ENCODE peak calls at places on chromosomes 7 and 10, in six cellular contexts. F is right atrium auricular region; N is Caki2; P is CD8-positive, alpha-beta memory T cell; Q is AML-193; D is tibial nerve. H is an unnamed sample.

GRCh38 chr7:37448057-37448636 is 517 bp downstream of the ELMO1 start:
- DNase-seq in D (no peak), N (no peak), Q (no peak), P (no peak), F (no peak), H (no peak)

GRCh38 chr7:131633342-131633843 is 77.0 kb upstream of the PODXL start:
- DNase-seq in N (no peak), D (no peak), F (peak), Q (no peak), P (no peak), H (no peak)

GRCh38 chr7:26397786-26398435 is 106.2 kb downstream of the SNX10 start:
- DNase-seq in Q (peak), F (no peak), N (no peak), P (no peak), D (no peak), H (peak)

GRCh38 chr7:117637937-117638336 is 158.1 kb downstream of the CFTR start:
- DNase-seq in F (no peak), N (no peak), P (no peak), Q (no peak), D (no peak), H (no peak)

GRCh38 chr7:37912756-37913155 is 3.9 kb downstream of the SFRP4 start:
- DNase-seq in N (no peak), P (no peak), Q (no peak), F (no peak), D (no peak), H (no peak)

GRCh38 chr7:30934225-30934624 is 22.6 kb downstream of the AQP1 start:
- DNase-seq in D (no peak), Q (no peak), F (no peak), N (no peak), P (no peak), H (no peak)

GRCh38 chr10:75939541-75939940 is 508.1 kb downstream of the LRMDA start:
- DNase-seq in D (no peak), N (no peak), P (no peak), Q (no peak), F (no peak), H (no peak)

GRCh38 chr7:18400726-18401125 is 94.8 kb upstream of the HDAC9 start:
- DNase-seq in P (no peak), N (no peak), F (no peak), Q (no peak), D (no peak), H (no peak)

GRCh38 chr10:83427101-83427500 is 712.2 kb upstream of the GHITM start:
- DNase-seq in N (no peak), P (no peak), Q (no peak), F (no peak), D (no peak), H (no peak)

GRCh38 chr7:116213361-116214155 is 3.2 kb downstream of the TES start:
- DNase-seq in Q (no peak), P (no peak), N (no peak), F (no peak), D (no peak), H (no peak)

GRCh38 chr7:24995466-24995865 is 15.5 kb upstream of the OSBPL3 start:
- DNase-seq in N (no peak), F (no peak), P (no peak), D (no peak), Q (no peak), H (no peak)

GRCh38 chr10:72379776-72380175 is 25.1 kb upstream of the DNAJB12 start:
- DNase-seq in Q (no peak), D (no peak), P (no peak), F (no peak), N (no peak), H (no peak)

GRCh38 chr10:124095096-124095495 is 1.7 kb upstream of the CHST15 start:
- DNase-seq in F (no peak), N (peak), D (no peak), P (no peak), Q (no peak), H (no peak)

GRCh38 chr10:125441151-125441550 is 241.8 kb downstream of the TEX36 start:
- DNase-seq in D (no peak), N (no peak), Q (no peak), F (no peak), P (no peak), H (no peak)

GRCh38 chr10:120788756-120789155 is 62.4 kb upstream of the WDR11 start:
- DNase-seq in P (no peak), D (no peak), Q (no peak), N (no peak), F (no peak), H (no peak)

GRCh38 chr7:55162476-55162875 is 143.7 kb downstream of the EGFR start:
- DNase-seq in N (no peak), P (no peak), Q (no peak), D (no peak), F (no peak), H (no peak)

GRCh38 chr10:73110345-73110849 is at the start of gene NUDT13:
- DNase-seq in D (peak), P (no peak), N (peak), Q (peak), F (peak), H (no peak)

GRCh38 chr7:110762514-110762913 is 328.4 kb upstream of the LRRN3 start:
- DNase-seq in F (no peak), Q (no peak), P (no peak), D (no peak), N (no peak), H (no peak)

GRCh38 chr10:12839349-12839927 is 162.1 kb downstream of the CCDC3 start:
- DNase-seq in Q (no peak), D (no peak), P (no peak), N (no peak), F (no peak), H (no peak)

GRCh38 chr10:84706875-84707274 is 378.5 kb downstream of the CCSER2 start:
- DNase-seq in F (no peak), Q (no peak), P (no peak), D (no peak), N (no peak), H (no peak)

GRCh38 chr7:15954671-15955354 is 268.3 kb upstream of the MEOX2 start:
- DNase-seq in Q (no peak), N (no peak), D (no peak), F (no peak), P (no peak), H (no peak)

GRCh38 chr10:133028158-133028557 is 59.6 kb upstream of the ADGRA1 start:
- DNase-seq in P (no peak), Q (no peak), N (no peak), D (no peak), F (no peak), H (no peak)

GRCh38 chr10:88101666-88102065 is 238.2 kb downstream of the PTEN start:
- DNase-seq in Q (no peak), P (no peak), F (no peak), N (no peak), D (no peak), H (no peak)

GRCh38 chr7:37225255-37226012 is 223.2 kb downstream of the ELMO1 start:
- DNase-seq in Q (no peak), N (no peak), F (no peak), P (no peak), D (no peak), H (no peak)

GRCh38 chr10:73497623-73498022 is 1.8 kb upstream of the PPP3CB start:
- DNase-seq in N (no peak), D (no peak), P (no peak), F (no peak), Q (no peak), H (no peak)

GRCh38 chr7:103630318-103630717 is 184.3 kb upstream of the SLC26A5 start:
- DNase-seq in Q (no peak), P (no peak), F (no peak), D (no peak), N (peak), H (no peak)

GRCh38 chr7:143505845-143506244 is 28.2 kb downstream of the TAS2R41 start:
- DNase-seq in N (no peak), F (no peak), P (no peak), Q (no peak), D (no peak), H (no peak)

GRCh38 chr7:94908204-94909022 is 1.0 kb downstream of the PPP1R9A start:
- DNase-seq in Q (no peak), D (no peak), F (no peak), P (no peak), N (peak), H (no peak)

GRCh38 chr7:30723776-30724175 is 28.2 kb upstream of the INMT start:
- DNase-seq in Q (no peak), N (no peak), F (no peak), P (no peak), D (no peak), H (no peak)

GRCh38 chr7:48611993-48612392 is 312.4 kb upstream of the CDC14C start:
- DNase-seq in N (peak), P (no peak), D (no peak), F (no peak), Q (no peak), H (no peak)

GRCh38 chr10:11557513-11557912 is 53.9 kb downstream of the USP6NL start:
- DNase-seq in D (no peak), N (no peak), P (no peak), Q (no peak), F (no peak), H (no peak)

GRCh38 chr7:149422065-149422913 is 38.6 kb downstream of the ZNF777 start:
- DNase-seq in N (peak), F (no peak), D (no peak), Q (peak), P (peak), H (peak)

GRCh38 chr10:47288236-47288635 is 11.8 kb upstream of the GDF10 start:
- DNase-seq in D (no peak), P (no peak), Q (no peak), F (peak), N (no peak), H (no peak)